ENCODE peak calls at places on chromosomes 11 and 22, in five cellular contexts. O, M, X, Q and A are unnamed samples.

GRCh38 chr22:31526275-31526674 is 29.9 kb downstream of the SFI1 start:
- DNase-seq in O (no peak), X (no peak), Q (no peak), M (no peak), A (no peak)

GRCh38 chr22:20582171-20582511 is 74.7 kb downstream of the MED15 start:
- DNase-seq in X (no peak), Q (no peak), O (no peak), M (no peak), A (no peak)

GRCh38 chr11:587978-588380 is 11.7 kb downstream of the PHRF1 start:
- DNase-seq in Q (peak), O (peak), M (no peak), X (no peak), A (no peak)

GRCh38 chr11:134762248-134763029 is 350.4 kb upstream of the B3GAT1 start:
- DNase-seq in M (no peak), X (peak), O (no peak), Q (no peak), A (no peak)

GRCh38 chr11:8839957-8840945 is 70.7 kb upstream of the AKIP1 start:
- DNase-seq in O (no peak), Q (no peak), M (no peak), X (peak), A (no peak)

GRCh38 chr11:94134651-94135512 is 6.2 kb downstream of the PANX1 start:
- DNase-seq in O (peak), M (no peak), Q (no peak), X (no peak), A (peak)

GRCh38 chr11:130874396-130874795 is 41.9 kb downstream of the SNX19 start:
- DNase-seq in X (no peak), O (no peak), Q (no peak), M (no peak), A (no peak)

GRCh38 chr11:12433571-12434061 is 56.2 kb downstream of the PARVA start:
- DNase-seq in O (no peak), X (no peak), Q (no peak), M (no peak), A (no peak)

GRCh38 chr11:128453444-128454336 is 133.7 kb downstream of the ETS1 start:
- DNase-seq in M (no peak), O (no peak), Q (no peak), X (no peak), A (peak)